ENCODE peak calls at places on chromosomes 1 and 21, in ten cellular contexts. A is NCI-H510A; I is neural progenitor cell; V is T-cell; P is AG08396; H is H9; B is activated T-cell treated with anti-CD3 and anti-CD28 coated beads, Interleukin-2, amount 50 U/mL, for 72 hours; M is stimulated activated CD4-positive, alpha-beta T cell treated with anti-CD3 and anti-CD28 coated beads, Interleukin-2, amount 100 ng/mL, for 48 hours; D is DMS79; J is fibroblast of lung. E is an unnamed sample.

GRCh38 chr1:47219001-47219400 is 13.0 kb downstream of the TAL1 start:
- DNase-seq in V (no peak), A (no peak), M (no peak), D (no peak), J (no peak), I (no peak), H (no peak), P (no peak), B (no peak), E (no peak)

GRCh38 chr1:159222987-159223386 is 18.3 kb downstream of the ACKR1 start:
- DNase-seq in V (no peak), D (no peak), J (no peak), M (no peak), P (no peak), A (no peak), B (no peak), I (no peak), H (no peak), E (no peak)

GRCh38 chr21:36630485-36631206 is 68.3 kb upstream of the SIM2 start:
- DNase-seq in A (no peak), B (peak), M (peak), H (peak), D (no peak), V (peak), I (peak), P (peak), J (peak), E (peak)

GRCh38 chr1:159924791-159925712 is at the start of gene TAGLN2:
- DNase-seq in B (peak), P (peak), J (peak), D (peak), V (peak), H (peak), M (peak), A (peak), I (peak), E (peak)

GRCh38 chr21:41490330-41490729 is 17.6 kb downstream of the TMPRSS2 start:
- DNase-seq in H (no peak), A (no peak), J (no peak), P (no peak), B (no peak), M (no peak), I (no peak), D (no peak), V (no peak), E (no peak)

GRCh38 chr1:226919995-226920394 is 20.1 kb upstream of the COQ8A start:
- DNase-seq in B (no peak), M (no peak), J (no peak), A (no peak), D (no peak), I (no peak), P (no peak), V (no peak), H (no peak), E (no peak)

GRCh38 chr1:162207862-162208261 is 138.4 kb downstream of the NOS1AP start:
- DNase-seq in V (no peak), M (no peak), B (no peak), P (no peak), H (no peak), J (no peak), I (no peak), D (no peak), A (no peak), E (no peak)

GRCh38 chr1:30316056-30316455 is 407.3 kb downstream of the MATN1 start:
- DNase-seq in J (no peak), V (no peak), H (no peak), B (no peak), A (no peak), P (no peak), I (no peak), D (no peak), M (no peak), E (peak)

GRCh38 chr1:80593197-80593596 is 1207.5 kb upstream of the ADGRL2 start:
- DNase-seq in V (no peak), I (no peak), M (no peak), H (no peak), D (no peak), P (no peak), A (no peak), J (no peak), B (no peak), E (no peak)

GRCh38 chr1:228335406-228336307 is 71.0 kb downstream of the TRIM11 start:
- DNase-seq in V (no peak), H (peak), M (no peak), D (no peak), B (no peak), J (no peak), A (no peak), I (no peak), P (no peak), E (peak)

GRCh38 chr21:46393451-46393940 is 65.2 kb upstream of the DIP2A start:
- DNase-seq in P (no peak), B (no peak), M (no peak), I (no peak), V (no peak), J (no peak), D (no peak), A (no peak), H (no peak), E (no peak)

GRCh38 chr21:41684381-41685245 is 82.2 kb downstream of the RIPK4 start:
- DNase-seq in B (no peak), M (no peak), D (no peak), A (no peak), P (peak), H (no peak), I (no peak), V (no peak), J (peak), E (peak)

GRCh38 chr21:43701936-43702784 is 16.8 kb upstream of the PDXK start:
- DNase-seq in D (no peak), B (no peak), H (no peak), P (no peak), M (no peak), J (no peak), I (no peak), A (no peak), V (no peak), E (peak)

GRCh38 chr1:239963861-239964260 is 127.8 kb upstream of the FMN2 start:
- DNase-seq in D (no peak), I (no peak), V (no peak), A (no peak), B (no peak), M (no peak), P (no peak), H (no peak), J (no peak), E (no peak)

GRCh38 chr1:176791911-176792310 is 328.9 kb downstream of the PAPPA2 start:
- DNase-seq in B (no peak), A (no peak), H (no peak), D (no peak), M (no peak), V (no peak), I (no peak), P (no peak), J (no peak), E (no peak)

GRCh38 chr1:27138927-27139326 is 16.0 kb downstream of the SLC9A1 start:
- DNase-seq in M (no peak), J (no peak), V (no peak), A (no peak), P (no peak), D (no peak), I (no peak), B (no peak), H (no peak), E (no peak)

GRCh38 chr1:52348704-52349301 is 17.2 kb downstream of the CC2D1B start:
- DNase-seq in J (peak), M (no peak), H (peak), A (no peak), I (peak), P (peak), B (no peak), V (no peak), D (no peak), E (peak)

GRCh38 chr1:37650173-37650572 is 15.5 kb upstream of the RSPO1 start:
- DNase-seq in P (no peak), H (no peak), B (no peak), A (no peak), I (no peak), M (no peak), V (no peak), J (no peak), D (no peak), E (no peak)

GRCh38 chr21:45054927-45055612 is 19.3 kb upstream of the ADARB1 start:
- DNase-seq in P (no peak), J (no peak), D (peak), H (peak), V (no peak), I (no peak), A (no peak), B (no peak), M (no peak), E (no peak)

GRCh38 chr1:75708910-75709309 is 15.6 kb upstream of the ACADM start:
- DNase-seq in J (peak), H (no peak), V (no peak), B (no peak), P (no peak), M (no peak), D (no peak), A (no peak), I (no peak), E (no peak)

GRCh38 chr21:34865922-34866271 is 183.2 kb downstream of the RUNX1 start:
- DNase-seq in P (no peak), V (no peak), M (peak), I (peak), B (peak), A (no peak), D (no peak), J (no peak), H (peak), E (peak)

GRCh38 chr1:37284053-37284452 is 190.3 kb upstream of the ZC3H12A start:
- DNase-seq in V (no peak), J (no peak), D (no peak), M (no peak), B (no peak), P (no peak), H (no peak), I (no peak), A (no peak), E (no peak)

GRCh38 chr1:19438552-19439196 is 46.7 kb downstream of the CAPZB start:
- DNase-seq in I (no peak), P (no peak), J (no peak), A (no peak), H (no peak), D (no peak), B (no peak), V (no peak), M (no peak), E (no peak)

GRCh38 chr1:232142403-232143314 is 487.3 kb downstream of the SIPA1L2 start:
- DNase-seq in A (no peak), M (no peak), I (no peak), V (no peak), D (no peak), H (no peak), J (peak), P (peak), B (no peak), E (no peak)

GRCh38 chr1:150507912-150508864 is at the start of gene ECM1:
- DNase-seq in H (no peak), B (no peak), I (no peak), J (peak), A (no peak), D (no peak), P (peak), V (no peak), M (no peak), E (peak)

GRCh38 chr1:84103197-84103992 is 40.7 kb upstream of the PRKACB start:
- DNase-seq in V (no peak), H (peak), J (peak), D (no peak), P (peak), M (no peak), A (peak), B (peak), I (peak), E (peak)

GRCh38 chr1:234488054-234488953 is 9.3 kb upstream of the TARBP1 start:
- DNase-seq in B (peak), M (no peak), D (no peak), A (no peak), I (no peak), P (no peak), H (no peak), J (no peak), V (no peak), E (no peak)

GRCh38 chr1:119771016-119771415 is 2.3 kb upstream of the HMGCS2 start:
- DNase-seq in A (no peak), J (no peak), D (no peak), M (no peak), V (no peak), H (no peak), I (peak), B (no peak), P (no peak), E (no peak)

GRCh38 chr1:23449918-23450317 is 25.4 kb upstream of the TCEA3 start:
- DNase-seq in A (no peak), I (no peak), D (peak), B (no peak), H (no peak), M (no peak), P (no peak), V (no peak), J (peak), E (no peak)

GRCh38 chr1:118999348-119000071 is 11.4 kb upstream of the TBX15 start:
- DNase-seq in V (no peak), J (no peak), A (no peak), B (no peak), H (no peak), I (no peak), D (no peak), M (no peak), P (no peak), E (no peak)

GRCh38 chr21:27423073-27423472 is 456.2 kb upstream of the ADAMTS5 start:
- DNase-seq in B (no peak), J (peak), D (no peak), V (no peak), M (no peak), A (no peak), P (peak), I (no peak), H (no peak), E (peak)

GRCh38 chr1:20446796-20447195 is 39.2 kb downstream of the CAMK2N1 start:
- DNase-seq in I (no peak), P (peak), V (no peak), J (peak), H (no peak), M (no peak), A (no peak), B (no peak), D (no peak), E (no peak)

GRCh38 chr21:27700974-27701614 is 734.2 kb upstream of the ADAMTS5 start:
- DNase-seq in B (peak), A (peak), H (peak), V (peak), P (peak), M (peak), J (peak), I (peak), D (no peak), E (peak)

GRCh38 chr1:205832326-205832751 is 17.6 kb downstream of the PM20D1 start:
- DNase-seq in H (no peak), A (no peak), M (no peak), I (no peak), J (no peak), V (no peak), D (no peak), P (no peak), B (no peak), E (no peak)

GRCh38 chr1:55611123-55611522 is 396.0 kb upstream of the USP24 start:
- DNase-seq in D (no peak), J (peak), P (no peak), B (no peak), M (no peak), I (no peak), A (no peak), H (no peak), V (no peak), E (no peak)

GRCh38 chr1:43270421-43271095 is 775 bp downstream of the TMEM125 start:
- DNase-seq in I (peak), M (no peak), J (no peak), H (peak), D (peak), V (no peak), A (peak), P (peak), B (peak), E (peak)

GRCh38 chr21:28337319-28337718 is 655.4 kb downstream of the LTN1 start:
- DNase-seq in J (peak), A (no peak), H (no peak), P (no peak), V (no peak), I (peak), M (no peak), B (no peak), D (no peak), E (no peak)

GRCh38 chr1:76426606-76427005 is 352.1 kb downstream of the ST6GALNAC3 start:
- DNase-seq in H (no peak), J (peak), B (no peak), P (no peak), M (no peak), V (no peak), I (no peak), A (no peak), D (no peak), E (no peak)

GRCh38 chr1:226407497-226408284 is at the start of gene PARP1:
- DNase-seq in H (peak), A (peak), V (peak), D (peak), B (peak), P (peak), M (peak), I (peak), J (peak), E (peak)

GRCh38 chr1:92210701-92211100 is 7.0 kb upstream of the C1orf146 start:
- DNase-seq in P (no peak), B (no peak), M (no peak), J (no peak), I (no peak), V (no peak), D (no peak), H (no peak), A (no peak), E (no peak)